ENCODE peak calls at places on chromosomes 2 and 18, in ten cellular contexts. One of them, this sample, is unnamed. For H3K4me1, the result is how much of the 10 kb centered on the place peaks cover.

GRCh38 chr2:20913460-20913859 is 90.6 kb upstream of the LDAH start:
- DNase-seq in Panc1: no peak
- DNase-seq in CD8-positive, alpha-beta memory T cell: no peak
- DNase-seq in heart left ventricle: no peak
- DNase-seq in effector memory CD4-positive, alpha-beta T cell: no peak
- DNase-seq in right atrium auricular region: no peak
- DNase-seq in PC-3: no peak
- DNase-seq in heart right ventricle: no peak
- DNase-seq in GM23338: no peak
- DNase-seq in tibial nerve: no peak
- DNase-seq in this sample: no peak

GRCh38 chr2:85843543-85843942 is 45.2 kb downstream of the ST3GAL5 start:
- DNase-seq in Panc1: no peak
- DNase-seq in CD8-positive, alpha-beta memory T cell: no peak
- DNase-seq in heart left ventricle: no peak
- DNase-seq in effector memory CD4-positive, alpha-beta T cell: no peak
- DNase-seq in right atrium auricular region: peak
- DNase-seq in PC-3: peak
- DNase-seq in heart right ventricle: no peak
- DNase-seq in GM23338: peak
- DNase-seq in tibial nerve: no peak
- DNase-seq in this sample: no peak

GRCh38 chr2:98917031-98917459 is 19.0 kb downstream of the CRACDL start:
- DNase-seq in Panc1: no peak
- DNase-seq in CD8-positive, alpha-beta memory T cell: no peak
- DNase-seq in heart left ventricle: no peak
- DNase-seq in effector memory CD4-positive, alpha-beta T cell: no peak
- DNase-seq in right atrium auricular region: no peak
- DNase-seq in PC-3: peak
- DNase-seq in heart right ventricle: no peak
- DNase-seq in GM23338: no peak
- DNase-seq in tibial nerve: no peak
- DNase-seq in this sample: no peak

GRCh38 chr2:33322099-33322498 is 154.3 kb upstream of the RASGRP3 start:
- DNase-seq in Panc1: no peak
- DNase-seq in CD8-positive, alpha-beta memory T cell: no peak
- DNase-seq in heart left ventricle: peak
- DNase-seq in effector memory CD4-positive, alpha-beta T cell: no peak
- DNase-seq in right atrium auricular region: no peak
- DNase-seq in PC-3: no peak
- DNase-seq in heart right ventricle: no peak
- DNase-seq in GM23338: no peak
- DNase-seq in tibial nerve: no peak
- DNase-seq in this sample: no peak

GRCh38 chr18:8595445-8595844 is 13.8 kb upstream of the RAB12 start:
- DNase-seq in Panc1: no peak
- DNase-seq in CD8-positive, alpha-beta memory T cell: no peak
- DNase-seq in heart left ventricle: no peak
- DNase-seq in effector memory CD4-positive, alpha-beta T cell: no peak
- DNase-seq in right atrium auricular region: no peak
- DNase-seq in PC-3: no peak
- DNase-seq in heart right ventricle: no peak
- DNase-seq in GM23338: no peak
- DNase-seq in tibial nerve: no peak
- DNase-seq in this sample: no peak

GRCh38 chr2:239561448-239562001 is 160.7 kb upstream of the HDAC4 start:
- DNase-seq in Panc1: no peak
- DNase-seq in CD8-positive, alpha-beta memory T cell: no peak
- DNase-seq in heart left ventricle: no peak
- DNase-seq in effector memory CD4-positive, alpha-beta T cell: no peak
- DNase-seq in right atrium auricular region: no peak
- DNase-seq in PC-3: no peak
- DNase-seq in heart right ventricle: peak
- DNase-seq in GM23338: no peak
- DNase-seq in tibial nerve: peak
- DNase-seq in this sample: no peak

GRCh38 chr2:50746526-50746925 is 285.4 kb downstream of the NRXN1 start:
- DNase-seq in Panc1: no peak
- DNase-seq in CD8-positive, alpha-beta memory T cell: no peak
- DNase-seq in heart left ventricle: no peak
- DNase-seq in effector memory CD4-positive, alpha-beta T cell: no peak
- DNase-seq in right atrium auricular region: no peak
- DNase-seq in PC-3: peak
- DNase-seq in heart right ventricle: no peak
- DNase-seq in GM23338: peak
- DNase-seq in tibial nerve: no peak
- DNase-seq in this sample: no peak

GRCh38 chr2:232385660-232386489 is 7.3 kb downstream of the ALPP start:
- DNase-seq in Panc1: no peak
- DNase-seq in CD8-positive, alpha-beta memory T cell: no peak
- DNase-seq in heart left ventricle: no peak
- DNase-seq in effector memory CD4-positive, alpha-beta T cell: no peak
- DNase-seq in right atrium auricular region: no peak
- DNase-seq in PC-3: peak
- DNase-seq in heart right ventricle: no peak
- DNase-seq in GM23338: peak
- DNase-seq in tibial nerve: no peak
- DNase-seq in this sample: no peak

GRCh38 chr2:174859563-174860169 is 95.4 kb upstream of the CHRNA1 start:
- DNase-seq in Panc1: no peak
- DNase-seq in CD8-positive, alpha-beta memory T cell: no peak
- DNase-seq in heart left ventricle: no peak
- DNase-seq in effector memory CD4-positive, alpha-beta T cell: no peak
- DNase-seq in right atrium auricular region: no peak
- DNase-seq in PC-3: no peak
- DNase-seq in heart right ventricle: no peak
- DNase-seq in GM23338: no peak
- DNase-seq in tibial nerve: no peak
- DNase-seq in this sample: no peak

GRCh38 chr2:145653553-145653952 is 1133.6 kb upstream of the ZEB2 start:
- DNase-seq in Panc1: no peak
- DNase-seq in CD8-positive, alpha-beta memory T cell: no peak
- DNase-seq in heart left ventricle: no peak
- DNase-seq in effector memory CD4-positive, alpha-beta T cell: no peak
- DNase-seq in right atrium auricular region: no peak
- DNase-seq in PC-3: no peak
- DNase-seq in heart right ventricle: no peak
- DNase-seq in GM23338: no peak
- DNase-seq in tibial nerve: no peak
- DNase-seq in this sample: no peak

GRCh38 chr2:231213931-231214642 is 15.7 kb downstream of the ARMC9 start:
- DNase-seq in Panc1: no peak
- DNase-seq in CD8-positive, alpha-beta memory T cell: no peak
- DNase-seq in heart left ventricle: no peak
- DNase-seq in effector memory CD4-positive, alpha-beta T cell: no peak
- DNase-seq in right atrium auricular region: no peak
- DNase-seq in PC-3: peak
- DNase-seq in heart right ventricle: no peak
- DNase-seq in GM23338: no peak
- DNase-seq in tibial nerve: no peak
- DNase-seq in this sample: no peak
- H3K27ac ChIP-seq in Panc1: no peak
- H3K27ac ChIP-seq in CD8-positive, alpha-beta memory T cell: no peak
- H3K27ac ChIP-seq in heart left ventricle: no peak
- H3K27ac ChIP-seq in effector memory CD4-positive, alpha-beta T cell: no peak
- H3K27ac ChIP-seq in right atrium auricular region: no peak
- H3K27ac ChIP-seq in PC-3: no peak
- H3K27ac ChIP-seq in heart right ventricle: no peak
- H3K27ac ChIP-seq in GM23338: no peak
- H3K27ac ChIP-seq in tibial nerve: no peak
- H3K27ac ChIP-seq in this sample: peak

GRCh38 chr2:37585982-37586621 is 85.3 kb downstream of the CDC42EP3 start:
- DNase-seq in Panc1: no peak
- DNase-seq in CD8-positive, alpha-beta memory T cell: peak
- DNase-seq in heart left ventricle: peak
- DNase-seq in effector memory CD4-positive, alpha-beta T cell: peak
- DNase-seq in right atrium auricular region: no peak
- DNase-seq in PC-3: peak
- DNase-seq in heart right ventricle: no peak
- DNase-seq in GM23338: no peak
- DNase-seq in tibial nerve: no peak
- DNase-seq in this sample: peak
- H3K4me1 ChIP-seq in Panc1: under half
- H3K4me1 ChIP-seq in CD8-positive, alpha-beta memory T cell: half or more
- H3K4me1 ChIP-seq in heart left ventricle: under half
- H3K4me1 ChIP-seq in effector memory CD4-positive, alpha-beta T cell: half or more
- H3K4me1 ChIP-seq in right atrium auricular region: under half
- H3K4me1 ChIP-seq in PC-3: half or more
- H3K4me1 ChIP-seq in heart right ventricle: under half
- H3K4me1 ChIP-seq in GM23338: under half
- H3K4me1 ChIP-seq in tibial nerve: under half
- H3K4me1 ChIP-seq in this sample: under half

DNA sequence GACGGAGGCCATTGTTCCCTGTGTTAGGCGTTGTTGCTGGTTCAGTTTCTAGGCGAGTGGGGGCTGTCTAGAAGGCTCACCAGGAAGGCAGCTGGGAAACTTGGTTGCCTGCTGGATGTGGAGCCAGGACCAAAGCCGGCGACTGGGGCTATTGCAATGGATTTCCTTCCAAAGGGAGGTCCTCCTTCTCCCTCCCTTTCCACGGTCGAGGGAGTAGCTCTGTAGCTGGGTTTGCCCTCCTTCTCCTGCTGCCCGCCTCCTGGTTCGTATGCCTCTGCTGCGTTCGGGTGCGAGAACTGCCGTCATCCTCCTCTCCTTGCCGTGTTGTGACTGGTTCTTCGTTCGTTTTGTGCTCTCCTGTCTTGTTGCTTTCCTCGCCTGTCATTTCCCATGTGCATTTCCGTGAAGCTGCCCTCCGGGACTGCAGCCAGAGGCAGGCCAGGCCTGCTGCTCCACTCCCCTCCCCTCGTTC is 203.4 kb downstream of the NEDD4L start:
- DNase-seq in Panc1: no peak
- DNase-seq in CD8-positive, alpha-beta memory T cell: no peak
- DNase-seq in heart left ventricle: peak
- DNase-seq in effector memory CD4-positive, alpha-beta T cell: no peak
- DNase-seq in right atrium auricular region: no peak
- DNase-seq in PC-3: no peak
- DNase-seq in heart right ventricle: peak
- DNase-seq in GM23338: peak
- DNase-seq in tibial nerve: no peak
- DNase-seq in this sample: no peak
- H3K27ac ChIP-seq in Panc1: no peak
- H3K27ac ChIP-seq in CD8-positive, alpha-beta memory T cell: no peak
- H3K27ac ChIP-seq in heart left ventricle: peak
- H3K27ac ChIP-seq in effector memory CD4-positive, alpha-beta T cell: no peak
- H3K27ac ChIP-seq in right atrium auricular region: peak
- H3K27ac ChIP-seq in PC-3: no peak
- H3K27ac ChIP-seq in heart right ventricle: peak
- H3K27ac ChIP-seq in GM23338: peak
- H3K27ac ChIP-seq in tibial nerve: peak
- H3K27ac ChIP-seq in this sample: no peak

GRCh38 chr18:5972298-5972697 is 77.0 kb upstream of the TMEM200C start:
- DNase-seq in Panc1: no peak
- DNase-seq in CD8-positive, alpha-beta memory T cell: no peak
- DNase-seq in heart left ventricle: peak
- DNase-seq in effector memory CD4-positive, alpha-beta T cell: no peak
- DNase-seq in right atrium auricular region: no peak
- DNase-seq in PC-3: no peak
- DNase-seq in heart right ventricle: peak
- DNase-seq in GM23338: no peak
- DNase-seq in tibial nerve: no peak
- DNase-seq in this sample: no peak

GRCh38 chr18:5974696-5975095 is 79.4 kb upstream of the TMEM200C start:
- DNase-seq in Panc1: no peak
- DNase-seq in CD8-positive, alpha-beta memory T cell: no peak
- DNase-seq in heart left ventricle: no peak
- DNase-seq in effector memory CD4-positive, alpha-beta T cell: no peak
- DNase-seq in right atrium auricular region: no peak
- DNase-seq in PC-3: no peak
- DNase-seq in heart right ventricle: no peak
- DNase-seq in GM23338: no peak
- DNase-seq in tibial nerve: no peak
- DNase-seq in this sample: no peak

GRCh38 chr18:5970032-5970431 is 74.7 kb upstream of the TMEM200C start:
- DNase-seq in Panc1: no peak
- DNase-seq in CD8-positive, alpha-beta memory T cell: no peak
- DNase-seq in heart left ventricle: no peak
- DNase-seq in effector memory CD4-positive, alpha-beta T cell: no peak
- DNase-seq in right atrium auricular region: no peak
- DNase-seq in PC-3: no peak
- DNase-seq in heart right ventricle: no peak
- DNase-seq in GM23338: peak
- DNase-seq in tibial nerve: no peak
- DNase-seq in this sample: no peak

GRCh38 chr18:5975111-5975622 is 79.8 kb upstream of the TMEM200C start:
- DNase-seq in Panc1: no peak
- DNase-seq in CD8-positive, alpha-beta memory T cell: no peak
- DNase-seq in heart left ventricle: no peak
- DNase-seq in effector memory CD4-positive, alpha-beta T cell: no peak
- DNase-seq in right atrium auricular region: no peak
- DNase-seq in PC-3: peak
- DNase-seq in heart right ventricle: no peak
- DNase-seq in GM23338: no peak
- DNase-seq in tibial nerve: no peak
- DNase-seq in this sample: no peak

GRCh38 chr18:5973079-5973478 is 77.8 kb upstream of the TMEM200C start:
- DNase-seq in Panc1: no peak
- DNase-seq in CD8-positive, alpha-beta memory T cell: no peak
- DNase-seq in heart left ventricle: no peak
- DNase-seq in effector memory CD4-positive, alpha-beta T cell: no peak
- DNase-seq in right atrium auricular region: no peak
- DNase-seq in PC-3: no peak
- DNase-seq in heart right ventricle: no peak
- DNase-seq in GM23338: no peak
- DNase-seq in tibial nerve: no peak
- DNase-seq in this sample: no peak
- H3K4me1 ChIP-seq in Panc1: under half
- H3K4me1 ChIP-seq in CD8-positive, alpha-beta memory T cell: under half
- H3K4me1 ChIP-seq in heart left ventricle: under half
- H3K4me1 ChIP-seq in effector memory CD4-positive, alpha-beta T cell: under half
- H3K4me1 ChIP-seq in right atrium auricular region: under half
- H3K4me1 ChIP-seq in PC-3: under half
- H3K4me1 ChIP-seq in heart right ventricle: under half
- H3K4me1 ChIP-seq in GM23338: under half
- H3K4me1 ChIP-seq in tibial nerve: under half
- H3K4me1 ChIP-seq in this sample: under half

DNA sequence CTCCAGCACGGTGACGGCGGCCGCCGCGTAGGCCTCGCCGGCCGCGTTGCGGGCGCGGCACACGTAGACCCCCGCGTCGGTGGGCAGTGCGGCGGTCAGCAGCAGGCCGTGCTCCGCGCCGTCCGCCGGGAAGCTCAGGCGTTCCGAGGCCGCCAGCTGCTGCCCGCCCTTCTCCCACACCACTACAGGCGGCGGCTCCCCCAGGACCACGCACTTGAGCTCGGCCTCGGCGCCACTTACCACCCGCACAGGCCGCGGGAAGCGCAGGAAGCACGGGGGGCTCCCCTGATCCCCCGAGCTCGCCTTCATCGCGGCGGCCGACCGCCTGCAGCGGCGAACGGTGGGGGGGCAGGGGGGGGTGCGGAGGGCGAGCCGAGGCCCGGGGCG is 422 bp downstream of the OBSL1 start:
- DNase-seq in Panc1: no peak
- DNase-seq in CD8-positive, alpha-beta memory T cell: no peak
- DNase-seq in heart left ventricle: no peak
- DNase-seq in effector memory CD4-positive, alpha-beta T cell: no peak
- DNase-seq in right atrium auricular region: no peak
- DNase-seq in PC-3: no peak
- DNase-seq in heart right ventricle: peak
- DNase-seq in GM23338: no peak
- DNase-seq in tibial nerve: no peak
- DNase-seq in this sample: no peak
- H3K27ac ChIP-seq in Panc1: no peak
- H3K27ac ChIP-seq in CD8-positive, alpha-beta memory T cell: no peak
- H3K27ac ChIP-seq in heart left ventricle: peak
- H3K27ac ChIP-seq in effector memory CD4-positive, alpha-beta T cell: no peak
- H3K27ac ChIP-seq in right atrium auricular region: peak
- H3K27ac ChIP-seq in PC-3: peak
- H3K27ac ChIP-seq in heart right ventricle: peak
- H3K27ac ChIP-seq in GM23338: no peak
- H3K27ac ChIP-seq in tibial nerve: peak
- H3K27ac ChIP-seq in this sample: peak

This sample was measured in thoracic aorta.